ENCODE peak calls at places on chromosomes 3 and 15, in five cellular contexts. One of them, this sample, is unnamed.

GRCh38 chr3:146953523-146954125 is 348.5 kb upstream of the PLSCR5 start:
- DNase-seq in mesenteric fat pad: no peak
- DNase-seq in ureter: no peak
- DNase-seq in NCI-H2171: no peak
- DNase-seq in mucosa of gallbladder: no peak
- DNase-seq in this sample: no peak

GRCh38 chr15:40054746-40055575 is 16.0 kb upstream of the SRP14 start:
- DNase-seq in ureter: peak; percentile 40
- DNase-seq in NCI-H2171: no peak
- DNase-seq in mesenteric fat pad: peak; percentile 39
- DNase-seq in mucosa of gallbladder: peak; percentile 76
- DNase-seq in this sample: no peak

GRCh38 chr15:65201918-65202317 is 9.4 kb downstream of the CILP start:
- DNase-seq in ureter: no peak
- DNase-seq in mesenteric fat pad: no peak
- DNase-seq in NCI-H2171: no peak
- DNase-seq in mucosa of gallbladder: no peak
- DNase-seq in this sample: no peak

GRCh38 chr15:67100808-67101581 is 35.6 kb downstream of the SMAD3 start:
- DNase-seq in NCI-H2171: no peak
- DNase-seq in mesenteric fat pad: no peak
- DNase-seq in mucosa of gallbladder: no peak
- DNase-seq in ureter: no peak
- DNase-seq in this sample: no peak

GRCh38 chr3:186953011-186953487 is 22.7 kb downstream of the ST6GAL1 start:
- DNase-seq in NCI-H2171: no peak
- DNase-seq in mesenteric fat pad: no peak
- DNase-seq in mucosa of gallbladder: no peak
- DNase-seq in ureter: no peak
- DNase-seq in this sample: no peak

GRCh38 chr3:151923901-151924300 is 50.5 kb downstream of the SUCNR1 start:
- DNase-seq in ureter: no peak
- DNase-seq in mucosa of gallbladder: no peak
- DNase-seq in mesenteric fat pad: no peak
- DNase-seq in NCI-H2171: no peak
- DNase-seq in this sample: peak; percentile 50

GRCh38 chr3:148861277-148861869 is 3.7 kb upstream of the CPA3 start:
- DNase-seq in NCI-H2171: no peak
- DNase-seq in mesenteric fat pad: no peak
- DNase-seq in ureter: no peak
- DNase-seq in mucosa of gallbladder: no peak
- DNase-seq in this sample: no peak

GRCh38 chr3:129602730-129603560 is 3.5 kb downstream of the PLXND1 start:
- DNase-seq in NCI-H2171: no peak
- DNase-seq in ureter: peak; percentile 75
- DNase-seq in mesenteric fat pad: no peak
- DNase-seq in mucosa of gallbladder: no peak
- DNase-seq in this sample: peak; percentile 86

This sample was measured in BJ.